ENCODE peak calls at places on chromosome 4, in six cellular contexts. B, C, T, M, Q and I are unnamed samples.

GRCh38 chr4:110988741-110989140 is 365.9 kb upstream of the PITX2 start:
- DNase-seq in B (no peak), C (no peak), T (no peak), M (no peak), Q (no peak), I (no peak)

GRCh38 chr4:119394826-119395225 is 72.9 kb upstream of the FABP2 start:
- DNase-seq in B (no peak), C (no peak), T (no peak), M (no peak), Q (no peak), I (no peak)

GRCh38 chr4:40763228-40763716 is 13.5 kb downstream of the NSUN7 start:
- DNase-seq in B (no peak), C (no peak), T (no peak), M (no peak), Q (peak; percentile 23), I (no peak)

GRCh38 chr4:110498420-110498819 is 22.5 kb downstream of the ENPEP start:
- DNase-seq in B (no peak), C (no peak), T (no peak), M (no peak), Q (no peak), I (no peak)

GRCh38 chr4:1393866-1394265 is 12.4 kb downstream of the NKX1-1 start:
- DNase-seq in B (no peak), C (no peak), T (no peak), M (no peak), Q (no peak), I (no peak)

GRCh38 chr4:143531773-143532491 is 18.4 kb downstream of the SMARCA5 start:
- DNase-seq in B (no peak), C (no peak), T (no peak), M (no peak), Q (no peak), I (no peak)

GRCh38 chr4:158053086-158053485 is 119.7 kb downstream of the GASK1B start:
- DNase-seq in B (no peak), C (no peak), T (no peak), M (no peak), Q (no peak), I (no peak)

GRCh38 chr4:5052424-5052702 is 1.1 kb downstream of the STK32B start:
- DNase-seq in B (no peak), C (no peak), T (no peak), M (no peak), Q (no peak), I (no peak)

GRCh38 chr4:110484767-110485166 is 8.8 kb downstream of the ENPEP start:
- DNase-seq in B (peak; percentile 70), C (no peak), T (no peak), M (no peak), Q (peak; percentile 70), I (no peak)

GRCh38 chr4:23333946-23334878 is 555.6 kb downstream of the PPARGC1A start:
- DNase-seq in B (peak; percentile 7), C (peak; percentile 0), T (no peak), M (peak; percentile 31), Q (peak; percentile 87), I (no peak)

GRCh38 chr4:177246636-177247584 is 62.8 kb upstream of the NEIL3 start:
- DNase-seq in B (no peak), C (no peak), T (no peak), M (no peak), Q (no peak), I (no peak)

GRCh38 chr4:71389149-71389840 is 50.5 kb downstream of the SLC4A4 start:
- DNase-seq in B (peak; percentile 35), C (no peak), T (no peak), M (no peak), Q (no peak), I (no peak)

GRCh38 chr4:173273956-173274355 is 60.2 kb downstream of the HMGB2 start:
- DNase-seq in B (no peak), C (no peak), T (no peak), M (no peak), Q (no peak), I (no peak)

GRCh38 chr4:142407569-142407968 is 438.5 kb downstream of the INPP4B start:
- DNase-seq in B (no peak), C (no peak), T (no peak), M (no peak), Q (no peak), I (no peak)

GRCh38 chr4:137861682-137862081 is 329.4 kb upstream of the PCDH18 start:
- DNase-seq in B (no peak), C (no peak), T (no peak), M (no peak), Q (peak; percentile 31), I (no peak)

GRCh38 chr4:42673084-42673429 is 16.2 kb upstream of the ATP8A1 start:
- DNase-seq in B (no peak), C (no peak), T (no peak), M (no peak), Q (no peak), I (no peak)

GRCh38 chr4:35925806-35926205 is 318.5 kb downstream of the ARAP2 start:
- DNase-seq in B (no peak), C (no peak), T (no peak), M (no peak), Q (no peak), I (no peak)

GRCh38 chr4:168648929-168649328 is 152.1 kb downstream of the PALLD start:
- DNase-seq in B (no peak), C (no peak), T (no peak), M (no peak), Q (peak; percentile 80), I (no peak)

GRCh38 chr4:119087656-119088055 is 48.0 kb upstream of the MYOZ2 start:
- DNase-seq in B (no peak), C (no peak), T (no peak), M (no peak), Q (no peak), I (no peak)

GRCh38 chr4:96638132-96638531 is 798.2 kb downstream of the PDHA2 start:
- DNase-seq in B (no peak), C (no peak), T (no peak), M (no peak), Q (no peak), I (no peak)

GRCh38 chr4:5874811-5875465 is 17.9 kb downstream of the CRMP1 start:
- DNase-seq in B (no peak), C (no peak), T (no peak), M (no peak), Q (peak; percentile 10), I (peak; percentile 41)

GRCh38 chr4:89879201-89879600 is 15.5 kb upstream of the MMRN1 start:
- DNase-seq in B (no peak), C (no peak), T (no peak), M (no peak), Q (no peak), I (no peak)

GRCh38 chr4:15234585-15235126 is 193.2 kb upstream of the C1QTNF7 start:
- DNase-seq in B (no peak), C (no peak), T (no peak), M (no peak), Q (no peak), I (no peak)

GRCh38 chr4:153773236-153773690 is 13.4 kb upstream of the RNF175 start:
- DNase-seq in B (no peak), C (no peak), T (no peak), M (no peak), Q (no peak), I (no peak)

GRCh38 chr4:3714642-3715001 is 51.6 kb upstream of the ADRA2C start:
- DNase-seq in B (no peak), C (no peak), T (no peak), M (no peak), Q (no peak), I (no peak)

GRCh38 chr4:38279650-38280322 is 319.6 kb downstream of the PTTG2 start:
- DNase-seq in B (no peak), C (no peak), T (no peak), M (no peak), Q (no peak), I (no peak)

GRCh38 chr4:53908661-53909078 is 155.7 kb downstream of the CHIC2 start:
- DNase-seq in B (peak; percentile 79), C (no peak), T (no peak), M (no peak), Q (peak; percentile 83), I (peak; percentile 14)

GRCh38 chr4:109912706-109913621 is at the start of gene EGF:
- DNase-seq in B (no peak), C (no peak), T (no peak), M (no peak), Q (peak; percentile 60), I (no peak)

GRCh38 chr4:826508-827208 is 729 bp upstream of the CPLX1 start:
- DNase-seq in B (no peak), C (no peak), T (no peak), M (no peak), Q (no peak), I (no peak)

GRCh38 chr4:3340703-3341088 is 47.9 kb downstream of the RGS12 start:
- DNase-seq in B (no peak), C (no peak), T (peak; percentile 44), M (no peak), Q (no peak), I (no peak)

GRCh38 chr4:181143241-181143854 is 1099.9 kb upstream of the TENM3 start:
- DNase-seq in B (peak; percentile 7), C (peak; percentile 37), T (peak; percentile 67), M (peak; percentile 54), Q (peak; percentile 63), I (no peak)

GRCh38 chr4:5474756-5475155 is 233.6 kb downstream of the EVC2 start:
- DNase-seq in B (no peak), C (no peak), T (no peak), M (no peak), Q (peak; percentile 42), I (no peak)

GRCh38 chr4:24143741-24144140 is 253.9 kb upstream of the PPARGC1A start:
- DNase-seq in B (no peak), C (no peak), T (no peak), M (no peak), Q (no peak), I (no peak)